ENCODE peak calls at places on chromosomes 11 and 22, in five cellular contexts. One of them, this sample, is unnamed.
A peak's percentile ranks its signal among the peaks of the same experiment; 100 is the strongest.

GRCh38 chr22:22870577-22871398 is 16.8 kb upstream of the IGLL5 start:
- DNase-seq in BE2C: no peak
- DNase-seq in testis: no peak
- DNase-seq in heart left ventricle: no peak
- DNase-seq in CD8-positive, alpha-beta T cell: no peak
- DNase-seq in this sample: no peak

GRCh38 chr11:116913000-116913399 is 75.6 kb upstream of the APOA1 start:
- DNase-seq in BE2C: no peak
- DNase-seq in testis: no peak
- DNase-seq in heart left ventricle: no peak
- DNase-seq in CD8-positive, alpha-beta T cell: no peak
- DNase-seq in this sample: peak; percentile 34

GRCh38 chr22:26975381-26975780 is 318.0 kb downstream of the MIAT start:
- DNase-seq in BE2C: no peak
- DNase-seq in testis: no peak
- DNase-seq in heart left ventricle: no peak
- DNase-seq in CD8-positive, alpha-beta T cell: no peak
- DNase-seq in this sample: no peak

GRCh38 chr22:50206599-50206998 is 5.8 kb downstream of the SELENOO start:
- DNase-seq in BE2C: peak; percentile 77
- DNase-seq in testis: peak; percentile 96
- DNase-seq in heart left ventricle: peak; percentile 92
- DNase-seq in CD8-positive, alpha-beta T cell: no peak
- DNase-seq in this sample: no peak

GRCh38 chr22:22997262-22997898 is 72.9 kb upstream of the GNAZ start:
- DNase-seq in BE2C: no peak
- DNase-seq in testis: no peak
- DNase-seq in heart left ventricle: no peak
- DNase-seq in CD8-positive, alpha-beta T cell: no peak
- DNase-seq in this sample: no peak

GRCh38 chr22:35539910-35540599 is 576 bp upstream of the RASD2 start:
- DNase-seq in BE2C: peak; percentile 82
- DNase-seq in testis: peak; percentile 58
- DNase-seq in heart left ventricle: peak; percentile 65
- DNase-seq in CD8-positive, alpha-beta T cell: peak; percentile 74
- DNase-seq in this sample: no peak

GRCh38 chr11:2575611-2576051 is 124.2 kb downstream of the KCNQ1OT1 start:
- DNase-seq in BE2C: no peak
- DNase-seq in testis: no peak
- DNase-seq in heart left ventricle: peak; percentile 25
- DNase-seq in CD8-positive, alpha-beta T cell: no peak
- DNase-seq in this sample: no peak

GRCh38 chr11:107385361-107385982 is 72.2 kb downstream of the CWF19L2 start:
- DNase-seq in BE2C: no peak
- DNase-seq in testis: no peak
- DNase-seq in heart left ventricle: no peak
- DNase-seq in CD8-positive, alpha-beta T cell: no peak
- DNase-seq in this sample: no peak

GRCh38 chr11:2325719-2326118 is 23.9 kb downstream of the TSPAN32 start:
- DNase-seq in BE2C: no peak
- DNase-seq in testis: no peak
- DNase-seq in heart left ventricle: peak; percentile 85
- DNase-seq in CD8-positive, alpha-beta T cell: no peak
- DNase-seq in this sample: no peak

GRCh38 chr22:41845380-41846267 is 12.7 kb downstream of the SREBF2 start:
- DNase-seq in BE2C: no peak
- DNase-seq in testis: no peak
- DNase-seq in heart left ventricle: no peak
- DNase-seq in CD8-positive, alpha-beta T cell: no peak
- DNase-seq in this sample: no peak

GRCh38 chr11:46390331-46391171 is 1.0 kb downstream of the CHRM4 start:
- DNase-seq in BE2C: no peak
- DNase-seq in testis: no peak
- DNase-seq in heart left ventricle: no peak
- DNase-seq in CD8-positive, alpha-beta T cell: no peak
- DNase-seq in this sample: no peak

GRCh38 chr11:14644396-14645246 is 1.0 kb downstream of the PDE3B start:
- DNase-seq in BE2C: peak; percentile 32
- DNase-seq in testis: peak; percentile 50
- DNase-seq in heart left ventricle: peak; percentile 43
- DNase-seq in CD8-positive, alpha-beta T cell: peak; percentile 54
- DNase-seq in this sample: no peak

GRCh38 chr11:73191151-73191550 is 26.9 kb upstream of the P2RY2 start:
- DNase-seq in BE2C: no peak
- DNase-seq in testis: no peak
- DNase-seq in heart left ventricle: no peak
- DNase-seq in CD8-positive, alpha-beta T cell: no peak
- DNase-seq in this sample: no peak

GRCh38 chr11:72123117-72123653 is 10.7 kb upstream of the ANAPC15 start:
- DNase-seq in BE2C: no peak
- DNase-seq in testis: no peak
- DNase-seq in heart left ventricle: no peak
- DNase-seq in CD8-positive, alpha-beta T cell: no peak
- DNase-seq in this sample: no peak

GRCh38 chr11:73784080-73784634 is 3.5 kb upstream of the MRPL48 start:
- DNase-seq in BE2C: no peak
- DNase-seq in testis: no peak
- DNase-seq in heart left ventricle: no peak
- DNase-seq in CD8-positive, alpha-beta T cell: no peak
- DNase-seq in this sample: no peak

GRCh38 chr11:64340671-64341335 is 799 bp downstream of the CCDC88B start:
- DNase-seq in BE2C: peak; percentile 38
- DNase-seq in testis: peak; percentile 65
- DNase-seq in heart left ventricle: peak; percentile 56
- DNase-seq in CD8-positive, alpha-beta T cell: peak; percentile 84
- DNase-seq in this sample: no peak

GRCh38 chr22:44550666-44551491 is 52.8 kb upstream of the RTL6 start:
- DNase-seq in BE2C: no peak
- DNase-seq in testis: peak; percentile 71
- DNase-seq in heart left ventricle: peak; percentile 75
- DNase-seq in CD8-positive, alpha-beta T cell: no peak
- DNase-seq in this sample: peak; percentile 78

GRCh38 chr11:106276859-106277436 is 199.5 kb downstream of the AASDHPPT start:
- DNase-seq in BE2C: no peak
- DNase-seq in testis: no peak
- DNase-seq in heart left ventricle: no peak
- DNase-seq in CD8-positive, alpha-beta T cell: no peak
- DNase-seq in this sample: no peak

GRCh38 chr11:111586305-111586915 is 15.8 kb upstream of the SIK2 start:
- DNase-seq in BE2C: peak; percentile 46
- DNase-seq in testis: peak; percentile 61
- DNase-seq in heart left ventricle: no peak
- DNase-seq in CD8-positive, alpha-beta T cell: peak; percentile 62
- DNase-seq in this sample: no peak

GRCh38 chr11:83574516-83574915 is 288.3 kb upstream of the CCDC90B start:
- DNase-seq in BE2C: no peak
- DNase-seq in testis: no peak
- DNase-seq in heart left ventricle: no peak
- DNase-seq in CD8-positive, alpha-beta T cell: no peak
- DNase-seq in this sample: no peak
- H3K4me3 ChIP-seq in BE2C: no peak overlapping the region
- H3K4me3 ChIP-seq in testis: no peak overlapping the region
- H3K4me3 ChIP-seq in heart left ventricle: no peak overlapping the region
- H3K4me3 ChIP-seq in CD8-positive, alpha-beta T cell: no peak overlapping the region
- H3K4me3 ChIP-seq in this sample: no peak overlapping the region

GRCh38 chr11:94545641-94546470 is 2.1 kb downstream of the FUT4 start:
- DNase-seq in BE2C: no peak
- DNase-seq in testis: no peak
- DNase-seq in heart left ventricle: no peak
- DNase-seq in CD8-positive, alpha-beta T cell: no peak
- DNase-seq in this sample: no peak

GRCh38 chr11:94544582-94544831 is 786 bp downstream of the FUT4 start:
- DNase-seq in BE2C: no peak
- DNase-seq in testis: no peak
- DNase-seq in heart left ventricle: peak; percentile 37
- DNase-seq in CD8-positive, alpha-beta T cell: no peak
- DNase-seq in this sample: no peak

GRCh38 chr11:94546886-94547285 is 3.2 kb downstream of the FUT4 start:
- DNase-seq in BE2C: no peak
- DNase-seq in testis: no peak
- DNase-seq in heart left ventricle: no peak
- DNase-seq in CD8-positive, alpha-beta T cell: no peak
- DNase-seq in this sample: no peak

GRCh38 chr11:94543695-94544581 is at the start of gene FUT4:
- DNase-seq in BE2C: peak; percentile 85
- DNase-seq in testis: peak; percentile 87
- DNase-seq in heart left ventricle: peak; percentile 90
- DNase-seq in CD8-positive, alpha-beta T cell: peak; percentile 70
- DNase-seq in this sample: peak; percentile 31

DNA sequence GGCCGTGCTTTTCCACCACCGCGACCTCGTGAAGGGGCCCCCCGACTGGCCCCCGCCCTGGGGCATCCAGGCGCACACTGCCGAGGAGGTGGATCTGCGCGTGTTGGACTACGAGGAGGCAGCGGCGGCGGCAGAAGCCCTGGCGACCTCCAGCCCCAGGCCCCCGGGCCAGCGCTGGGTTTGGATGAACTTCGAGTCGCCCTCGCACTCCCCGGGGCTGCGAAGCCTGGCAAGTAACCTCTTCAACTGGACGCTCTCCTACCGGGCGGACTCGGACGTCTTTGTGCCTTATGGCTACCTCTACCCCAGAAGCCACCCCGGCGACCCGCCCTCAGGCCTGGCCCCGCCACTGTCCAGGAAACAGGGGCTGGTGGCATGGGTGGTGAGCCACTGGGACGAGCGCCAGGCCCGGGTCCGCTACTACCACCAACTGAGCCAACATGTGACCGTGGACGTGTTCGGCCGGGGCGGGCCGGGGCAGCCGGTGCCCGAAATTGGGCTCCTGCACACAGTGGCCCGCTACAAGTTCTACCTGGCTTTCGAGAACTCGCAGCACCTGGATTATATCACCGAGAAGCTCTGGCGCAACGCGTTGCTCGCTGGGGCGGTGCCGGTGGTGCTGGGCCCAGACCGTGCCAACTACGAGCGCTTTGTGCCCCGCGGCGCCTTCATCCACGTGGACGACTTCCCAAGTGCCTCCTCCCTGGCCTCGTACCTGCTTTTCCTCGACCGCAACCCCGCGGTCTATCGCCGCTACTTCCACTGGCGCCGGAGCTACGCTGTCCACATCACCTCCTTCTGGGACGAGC is 1.3 kb downstream of the FUT4 start:
- DNase-seq in BE2C: no peak
- DNase-seq in testis: peak; percentile 26
- DNase-seq in heart left ventricle: peak; percentile 43
- DNase-seq in CD8-positive, alpha-beta T cell: no peak
- DNase-seq in this sample: no peak
- H3K4me3 ChIP-seq in BE2C: peak overlapping the region; percentile 73
- H3K4me3 ChIP-seq in testis: peak overlapping the region; percentile 86
- H3K4me3 ChIP-seq in heart left ventricle: peak overlapping the region; percentile 41
- H3K4me3 ChIP-seq in CD8-positive, alpha-beta T cell: peak overlapping the region; percentile 65
- H3K4me3 ChIP-seq in this sample: peak overlapping the region; percentile 53

GRCh38 chr11:63289658-63290057 is 46.3 kb upstream of the SLC22A25 start:
- DNase-seq in BE2C: no peak
- DNase-seq in testis: no peak
- DNase-seq in heart left ventricle: no peak
- DNase-seq in CD8-positive, alpha-beta T cell: no peak
- DNase-seq in this sample: no peak

GRCh38 chr11:63290285-63290684 is 46.9 kb upstream of the SLC22A25 start:
- DNase-seq in BE2C: no peak
- DNase-seq in testis: no peak
- DNase-seq in heart left ventricle: no peak
- DNase-seq in CD8-positive, alpha-beta T cell: no peak
- DNase-seq in this sample: no peak
- H3K4me3 ChIP-seq in BE2C: no peak overlapping the region
- H3K4me3 ChIP-seq in testis: no peak overlapping the region
- H3K4me3 ChIP-seq in heart left ventricle: no peak overlapping the region
- H3K4me3 ChIP-seq in CD8-positive, alpha-beta T cell: no peak overlapping the region
- H3K4me3 ChIP-seq in this sample: no peak overlapping the region

GRCh38 chr11:325796-326591 is 5.3 kb upstream of the IFITM3 start:
- DNase-seq in BE2C: no peak
- DNase-seq in testis: peak; percentile 14
- DNase-seq in heart left ventricle: no peak
- DNase-seq in CD8-positive, alpha-beta T cell: peak; percentile 12
- DNase-seq in this sample: no peak
- H3K4me3 ChIP-seq in BE2C: no peak overlapping the region
- H3K4me3 ChIP-seq in testis: no peak overlapping the region
- H3K4me3 ChIP-seq in heart left ventricle: no peak overlapping the region
- H3K4me3 ChIP-seq in CD8-positive, alpha-beta T cell: peak overlapping the region; percentile 6
- H3K4me3 ChIP-seq in this sample: no peak overlapping the region

DNA sequence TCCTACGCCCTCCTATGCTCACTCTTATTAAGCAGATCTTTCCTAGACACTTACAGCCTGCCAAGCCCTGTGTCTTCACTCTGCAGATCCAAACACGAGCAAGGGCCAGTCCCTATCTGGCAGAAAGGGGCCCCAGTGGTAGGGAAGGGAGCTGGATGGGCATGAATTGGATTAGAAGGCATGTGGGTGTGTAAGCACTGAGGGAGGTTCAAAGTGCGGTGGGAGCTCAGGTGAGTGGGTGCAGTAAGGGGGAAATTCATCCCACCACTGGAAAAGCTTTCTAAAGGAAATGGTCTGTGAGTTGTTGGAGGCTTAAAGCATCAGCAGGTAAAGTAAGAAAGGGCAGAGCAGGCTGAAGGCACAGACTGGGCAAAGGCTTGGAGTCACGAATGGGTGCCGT is 5.5 kb downstream of the TMEM132A start:
- DNase-seq in BE2C: no peak
- DNase-seq in testis: no peak
- DNase-seq in heart left ventricle: no peak
- DNase-seq in CD8-positive, alpha-beta T cell: no peak
- DNase-seq in this sample: no peak
- H3K4me3 ChIP-seq in BE2C: no peak overlapping the region
- H3K4me3 ChIP-seq in testis: no peak overlapping the region
- H3K4me3 ChIP-seq in heart left ventricle: no peak overlapping the region
- H3K4me3 ChIP-seq in CD8-positive, alpha-beta T cell: no peak overlapping the region
- H3K4me3 ChIP-seq in this sample: no peak overlapping the region

GRCh38 chr11:62627718-62628117 is 5.9 kb upstream of the B3GAT3 start:
- DNase-seq in BE2C: no peak
- DNase-seq in testis: no peak
- DNase-seq in heart left ventricle: no peak
- DNase-seq in CD8-positive, alpha-beta T cell: no peak
- DNase-seq in this sample: no peak

GRCh38 chr11:62621567-62622470 is at the start of gene B3GAT3:
- DNase-seq in BE2C: peak; percentile 93
- DNase-seq in testis: peak; percentile 98
- DNase-seq in heart left ventricle: peak; percentile 99
- DNase-seq in CD8-positive, alpha-beta T cell: peak; percentile 98
- DNase-seq in this sample: peak; percentile 90

GRCh38 chr11:62621027-62621566 is 689 bp downstream of the B3GAT3 start:
- DNase-seq in BE2C: no peak
- DNase-seq in testis: no peak
- DNase-seq in heart left ventricle: no peak
- DNase-seq in CD8-positive, alpha-beta T cell: no peak
- DNase-seq in this sample: no peak

DNA sequence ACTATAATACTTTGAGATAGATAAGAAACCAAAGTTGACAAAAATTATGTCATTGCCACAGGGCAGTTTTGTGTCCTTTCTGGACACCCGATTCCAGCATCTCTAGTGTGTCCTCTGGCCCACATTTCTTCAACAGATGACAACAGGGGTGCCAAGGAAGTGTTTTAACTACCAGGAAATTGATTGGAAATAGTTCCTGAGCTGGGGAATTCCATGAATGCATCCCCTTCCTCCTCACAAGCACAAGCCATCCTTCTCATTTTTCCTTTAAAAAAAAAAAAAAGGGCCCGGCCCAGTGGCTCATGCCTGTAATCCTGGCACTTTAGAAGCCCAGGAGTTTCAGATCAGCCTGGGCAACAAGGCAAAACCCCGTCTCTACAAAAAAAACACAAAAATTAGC is 690 bp upstream of the B3GAT3 start:
- DNase-seq in BE2C: no peak
- DNase-seq in testis: no peak
- DNase-seq in heart left ventricle: no peak
- DNase-seq in CD8-positive, alpha-beta T cell: no peak
- DNase-seq in this sample: no peak
- H3K4me3 ChIP-seq in BE2C: peak overlapping the region; percentile 37
- H3K4me3 ChIP-seq in testis: peak overlapping the region; percentile 94
- H3K4me3 ChIP-seq in heart left ventricle: peak overlapping the region; percentile 67
- H3K4me3 ChIP-seq in CD8-positive, alpha-beta T cell: no peak overlapping the region
- H3K4me3 ChIP-seq in this sample: peak overlapping the region; percentile 54